ENCODE peak calls at places on chromosomes 4 and X, in nine cellular contexts. One of them, this sample, is unnamed.
A peak's percentile ranks its signal among the peaks of the same experiment; 100 is the strongest.

GRCh38 chr4:153114771-153115321 is 89.4 kb upstream of the TRIM2 start:
- DNase-seq in nephron progenitor cell: no peak
- DNase-seq in brain microvascular endothelial cell: peak; percentile 78
- DNase-seq in lung: no peak
- DNase-seq in GM06990: no peak
- DNase-seq in RWPE1: peak; percentile 38
- DNase-seq in body of pancreas: no peak
- DNase-seq in A549: peak; percentile 48
- DNase-seq in epithelial cell of esophagus: peak; percentile 72
- DNase-seq in this sample: no peak

GRCh38 chr4:111601671-111602070 is 543.6 kb upstream of the FAM241A start:
- DNase-seq in nephron progenitor cell: no peak
- DNase-seq in brain microvascular endothelial cell: no peak
- DNase-seq in lung: no peak
- DNase-seq in GM06990: no peak
- DNase-seq in RWPE1: no peak
- DNase-seq in body of pancreas: no peak
- DNase-seq in A549: no peak
- DNase-seq in epithelial cell of esophagus: no peak
- DNase-seq in this sample: no peak

GRCh38 chrX:4825550-4825949 is 1112.1 kb upstream of the PRKX start:
- DNase-seq in nephron progenitor cell: no peak
- DNase-seq in brain microvascular endothelial cell: no peak
- DNase-seq in lung: no peak
- DNase-seq in GM06990: no peak
- DNase-seq in RWPE1: no peak
- DNase-seq in body of pancreas: no peak
- DNase-seq in A549: no peak
- DNase-seq in epithelial cell of esophagus: no peak
- DNase-seq in this sample: no peak

GRCh38 chr4:106287353-106287969 is 28.5 kb downstream of the TBCK start:
- DNase-seq in nephron progenitor cell: no peak
- DNase-seq in brain microvascular endothelial cell: peak; percentile 93
- DNase-seq in lung: no peak
- DNase-seq in GM06990: no peak
- DNase-seq in RWPE1: peak; percentile 15
- DNase-seq in body of pancreas: no peak
- DNase-seq in A549: peak; percentile 80
- DNase-seq in epithelial cell of esophagus: peak; percentile 85
- DNase-seq in this sample: no peak

GRCh38 chrX:152897216-152898144 is at the start of gene ZNF185:
- DNase-seq in nephron progenitor cell: peak; percentile 77
- DNase-seq in brain microvascular endothelial cell: no peak
- DNase-seq in lung: peak; percentile 68
- DNase-seq in GM06990: no peak
- DNase-seq in RWPE1: peak; percentile 63
- DNase-seq in body of pancreas: peak; percentile 73
- DNase-seq in A549: peak; percentile 50
- DNase-seq in epithelial cell of esophagus: peak; percentile 81
- DNase-seq in this sample: no peak

GRCh38 chr4:114734581-114734980 is 136.0 kb downstream of the UGT8 start:
- DNase-seq in nephron progenitor cell: no peak
- DNase-seq in brain microvascular endothelial cell: no peak
- DNase-seq in lung: no peak
- DNase-seq in GM06990: no peak
- DNase-seq in RWPE1: no peak
- DNase-seq in body of pancreas: no peak
- DNase-seq in A549: no peak
- DNase-seq in epithelial cell of esophagus: peak; percentile 0
- DNase-seq in this sample: no peak

GRCh38 chr4:150462743-150463142 is 119.2 kb upstream of the MAB21L2 start:
- DNase-seq in nephron progenitor cell: no peak
- DNase-seq in brain microvascular endothelial cell: no peak
- DNase-seq in lung: no peak
- DNase-seq in GM06990: no peak
- DNase-seq in RWPE1: no peak
- DNase-seq in body of pancreas: no peak
- DNase-seq in A549: peak; percentile 11
- DNase-seq in epithelial cell of esophagus: no peak
- DNase-seq in this sample: no peak

GRCh38 chr4:97912151-97912550 is 231.1 kb downstream of the STPG2 start:
- DNase-seq in nephron progenitor cell: no peak
- DNase-seq in brain microvascular endothelial cell: no peak
- DNase-seq in lung: no peak
- DNase-seq in GM06990: no peak
- DNase-seq in RWPE1: no peak
- DNase-seq in body of pancreas: peak; percentile 30
- DNase-seq in A549: no peak
- DNase-seq in epithelial cell of esophagus: no peak
- DNase-seq in this sample: no peak

GRCh38 chr4:74166823-74167222 is 8.9 kb downstream of the MTHFD2L start:
- DNase-seq in nephron progenitor cell: no peak
- DNase-seq in brain microvascular endothelial cell: no peak
- DNase-seq in lung: no peak
- DNase-seq in GM06990: no peak
- DNase-seq in RWPE1: no peak
- DNase-seq in body of pancreas: no peak
- DNase-seq in A549: no peak
- DNase-seq in epithelial cell of esophagus: no peak
- DNase-seq in this sample: no peak

GRCh38 chrX:129606918-129607317 is 47.8 kb downstream of the APLN start:
- DNase-seq in nephron progenitor cell: peak; percentile 77
- DNase-seq in brain microvascular endothelial cell: peak; percentile 12
- DNase-seq in lung: peak; percentile 61
- DNase-seq in GM06990: no peak
- DNase-seq in RWPE1: peak; percentile 54
- DNase-seq in body of pancreas: peak; percentile 69
- DNase-seq in A549: peak; percentile 47
- DNase-seq in epithelial cell of esophagus: peak; percentile 48
- DNase-seq in this sample: peak; percentile 72

GRCh38 chr4:90113881-90114457 is 13.2 kb upstream of the CCSER1 start:
- DNase-seq in nephron progenitor cell: no peak
- DNase-seq in brain microvascular endothelial cell: no peak
- DNase-seq in lung: no peak
- DNase-seq in GM06990: no peak
- DNase-seq in RWPE1: no peak
- DNase-seq in body of pancreas: no peak
- DNase-seq in A549: no peak
- DNase-seq in epithelial cell of esophagus: peak; percentile 57
- DNase-seq in this sample: no peak

GRCh38 chr4:141046255-141046654 is 87.0 kb downstream of the RNF150 start:
- DNase-seq in nephron progenitor cell: no peak
- DNase-seq in brain microvascular endothelial cell: peak; percentile 98
- DNase-seq in lung: no peak
- DNase-seq in GM06990: no peak
- DNase-seq in RWPE1: peak; percentile 59
- DNase-seq in body of pancreas: no peak
- DNase-seq in A549: peak; percentile 8
- DNase-seq in epithelial cell of esophagus: peak; percentile 93
- DNase-seq in this sample: no peak

GRCh38 chrX:39762266-39762841 is 335.4 kb downstream of the BCOR start:
- DNase-seq in nephron progenitor cell: no peak
- DNase-seq in brain microvascular endothelial cell: peak; percentile 91
- DNase-seq in lung: no peak
- DNase-seq in GM06990: no peak
- DNase-seq in RWPE1: no peak
- DNase-seq in body of pancreas: no peak
- DNase-seq in A549: no peak
- DNase-seq in epithelial cell of esophagus: peak; percentile 47
- DNase-seq in this sample: no peak

GRCh38 chrX:138073626-138074025 is 507.7 kb downstream of the ZIC3 start:
- DNase-seq in nephron progenitor cell: no peak
- DNase-seq in brain microvascular endothelial cell: no peak
- DNase-seq in lung: no peak
- DNase-seq in GM06990: no peak
- DNase-seq in RWPE1: no peak
- DNase-seq in body of pancreas: no peak
- DNase-seq in A549: no peak
- DNase-seq in epithelial cell of esophagus: no peak
- DNase-seq in this sample: no peak

GRCh38 chr4:24053906-24054305 is 164.1 kb upstream of the PPARGC1A start:
- DNase-seq in nephron progenitor cell: no peak
- DNase-seq in brain microvascular endothelial cell: no peak
- DNase-seq in lung: no peak
- DNase-seq in GM06990: no peak
- DNase-seq in RWPE1: no peak
- DNase-seq in body of pancreas: no peak
- DNase-seq in A549: no peak
- DNase-seq in epithelial cell of esophagus: no peak
- DNase-seq in this sample: no peak

GRCh38 chrX:75303795-75304194 is 29.9 kb downstream of the UPRT start:
- DNase-seq in nephron progenitor cell: no peak
- DNase-seq in brain microvascular endothelial cell: peak; percentile 58
- DNase-seq in lung: no peak
- DNase-seq in GM06990: no peak
- DNase-seq in RWPE1: no peak
- DNase-seq in body of pancreas: no peak
- DNase-seq in A549: no peak
- DNase-seq in epithelial cell of esophagus: no peak
- DNase-seq in this sample: no peak

GRCh38 chr4:54683616-54684346 is 26.0 kb downstream of the KIT start:
- DNase-seq in nephron progenitor cell: no peak
- DNase-seq in brain microvascular endothelial cell: no peak
- DNase-seq in lung: no peak
- DNase-seq in GM06990: peak; percentile 12
- DNase-seq in RWPE1: peak; percentile 25
- DNase-seq in body of pancreas: no peak
- DNase-seq in A549: peak; percentile 20
- DNase-seq in epithelial cell of esophagus: peak; percentile 61
- DNase-seq in this sample: peak; percentile 56

GRCh38 chrX:123481908-123482873 is 250.7 kb downstream of the THOC2 start:
- DNase-seq in nephron progenitor cell: no peak
- DNase-seq in brain microvascular endothelial cell: no peak
- DNase-seq in lung: no peak
- DNase-seq in GM06990: no peak
- DNase-seq in RWPE1: no peak
- DNase-seq in body of pancreas: no peak
- DNase-seq in A549: no peak
- DNase-seq in epithelial cell of esophagus: peak; percentile 6
- DNase-seq in this sample: no peak

GRCh38 chr4:19636451-19636850 is 615.3 kb upstream of the SLIT2 start:
- DNase-seq in nephron progenitor cell: no peak
- DNase-seq in brain microvascular endothelial cell: no peak
- DNase-seq in lung: no peak
- DNase-seq in GM06990: no peak
- DNase-seq in RWPE1: no peak
- DNase-seq in body of pancreas: no peak
- DNase-seq in A549: no peak
- DNase-seq in epithelial cell of esophagus: no peak
- DNase-seq in this sample: no peak
- TF ChIP-seq CTCF in nephron progenitor cell: no peak
- TF ChIP-seq CTCF in brain microvascular endothelial cell: no peak
- TF ChIP-seq CTCF in lung: no peak
- TF ChIP-seq CTCF in GM06990: no peak
- TF ChIP-seq CTCF in RWPE1: no peak
- TF ChIP-seq CTCF in body of pancreas: no peak
- TF ChIP-seq CTCF in A549: no peak
- TF ChIP-seq CTCF in epithelial cell of esophagus: no peak
- TF ChIP-seq CTCF in this sample: no peak

GRCh38 chr4:139015948-139016451 is 419 bp downstream of the NOCT start:
- DNase-seq in nephron progenitor cell: no peak
- DNase-seq in brain microvascular endothelial cell: no peak
- DNase-seq in lung: peak; percentile 53
- DNase-seq in GM06990: no peak
- DNase-seq in RWPE1: peak; percentile 30
- DNase-seq in body of pancreas: peak; percentile 53
- DNase-seq in A549: peak; percentile 19
- DNase-seq in epithelial cell of esophagus: no peak
- DNase-seq in this sample: peak; percentile 64
- TF ChIP-seq CTCF in nephron progenitor cell: no peak
- TF ChIP-seq CTCF in brain microvascular endothelial cell: no peak
- TF ChIP-seq CTCF in lung: no peak
- TF ChIP-seq CTCF in GM06990: peak; percentile 21
- TF ChIP-seq CTCF in RWPE1: no peak
- TF ChIP-seq CTCF in body of pancreas: no peak
- TF ChIP-seq CTCF in A549: no peak
- TF ChIP-seq CTCF in epithelial cell of esophagus: no peak
- TF ChIP-seq CTCF in this sample: no peak

DNA sequence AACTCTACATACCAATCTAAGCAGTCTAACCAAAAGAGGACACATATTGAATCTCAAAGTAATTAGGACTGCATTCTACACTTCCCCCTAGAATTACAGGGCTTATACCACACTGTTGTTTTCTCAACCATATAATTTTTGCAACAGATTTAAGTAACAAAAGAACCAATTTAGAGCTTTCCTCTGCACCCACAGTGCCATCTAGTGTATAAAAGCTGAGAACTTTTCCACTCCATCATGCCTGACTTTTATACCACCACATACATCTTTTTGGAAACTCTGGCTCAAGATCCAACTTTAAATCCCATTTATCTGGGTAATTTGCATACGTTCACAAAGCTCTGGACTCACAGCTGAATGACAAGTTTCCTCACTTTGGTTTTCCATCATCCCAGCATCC is 99.5 kb downstream of the EFHC2 start:
- DNase-seq in nephron progenitor cell: no peak
- DNase-seq in brain microvascular endothelial cell: peak; percentile 27
- DNase-seq in lung: no peak
- DNase-seq in GM06990: no peak
- DNase-seq in RWPE1: peak; percentile 13
- DNase-seq in body of pancreas: no peak
- DNase-seq in A549: peak; percentile 35
- DNase-seq in epithelial cell of esophagus: peak; percentile 38
- DNase-seq in this sample: no peak
- TF ChIP-seq CTCF in nephron progenitor cell: peak; percentile 41
- TF ChIP-seq CTCF in brain microvascular endothelial cell: peak; percentile 46
- TF ChIP-seq CTCF in lung: no peak
- TF ChIP-seq CTCF in GM06990: peak; percentile 47
- TF ChIP-seq CTCF in RWPE1: peak; percentile 53
- TF ChIP-seq CTCF in body of pancreas: peak; percentile 58
- TF ChIP-seq CTCF in A549: peak; percentile 54
- TF ChIP-seq CTCF in epithelial cell of esophagus: peak; percentile 49
- TF ChIP-seq CTCF in this sample: peak; percentile 25

DNA sequence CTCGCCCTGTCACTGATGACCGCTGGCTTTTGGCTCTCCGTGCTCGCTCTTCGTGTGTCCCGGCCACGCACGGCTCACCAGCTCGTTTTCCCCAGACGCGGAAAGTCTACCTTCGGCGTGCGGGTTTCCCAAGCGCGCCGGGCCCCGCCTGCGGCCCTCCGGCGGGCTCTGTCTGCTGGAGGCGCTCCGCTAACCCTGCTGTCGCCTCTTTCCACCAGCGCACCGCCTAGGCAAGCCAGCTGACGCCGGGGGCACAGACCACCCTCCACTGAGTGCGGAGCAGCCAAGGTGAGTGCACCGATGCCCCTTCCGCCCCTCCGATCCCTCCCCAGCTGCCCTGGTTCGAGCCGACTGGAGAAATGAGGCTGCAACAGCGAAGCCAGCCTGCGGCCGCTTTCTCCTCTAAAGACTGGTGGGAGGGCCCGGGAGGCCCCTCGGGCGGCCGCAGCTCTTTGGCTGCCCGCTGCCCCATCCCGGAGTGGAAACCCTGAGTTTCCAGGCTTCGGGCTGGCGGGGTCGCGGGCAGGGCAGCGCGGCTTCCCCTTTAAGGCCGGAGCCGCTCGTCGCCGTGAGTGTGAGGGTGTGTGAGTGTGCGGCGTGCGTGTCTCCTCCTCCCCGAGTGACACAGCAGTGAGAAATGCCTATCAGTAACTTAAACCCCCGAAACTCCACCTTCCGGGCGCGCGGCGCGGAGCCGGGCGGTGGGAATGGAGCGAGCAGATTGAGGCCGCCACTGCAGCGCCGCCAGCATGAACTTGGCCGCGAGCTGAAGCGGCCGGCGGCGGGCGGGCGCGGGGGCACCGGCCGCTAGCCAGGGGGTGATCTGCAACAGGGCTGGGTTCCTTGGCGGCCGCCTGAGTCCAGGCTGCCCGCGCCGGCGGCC is at the start of gene MAMLD1:
- DNase-seq in nephron progenitor cell: peak; percentile 53
- DNase-seq in brain microvascular endothelial cell: peak; percentile 76
- DNase-seq in lung: peak; percentile 68
- DNase-seq in GM06990: no peak
- DNase-seq in RWPE1: peak; percentile 50
- DNase-seq in body of pancreas: peak; percentile 73
- DNase-seq in A549: peak; percentile 82
- DNase-seq in epithelial cell of esophagus: peak; percentile 82
- DNase-seq in this sample: peak; percentile 32
- TF ChIP-seq CTCF in nephron progenitor cell: no peak
- TF ChIP-seq CTCF in brain microvascular endothelial cell: no peak
- TF ChIP-seq CTCF in lung: no peak
- TF ChIP-seq CTCF in GM06990: no peak
- TF ChIP-seq CTCF in RWPE1: no peak
- TF ChIP-seq CTCF in body of pancreas: peak; percentile 12
- TF ChIP-seq CTCF in A549: no peak
- TF ChIP-seq CTCF in epithelial cell of esophagus: no peak
- TF ChIP-seq CTCF in this sample: no peak

This sample was measured in GM13976.